ENCODE peak calls at places on chromosome 15, in nine cellular contexts. One of them, this sample, is unnamed.

GRCh38 chr15:58332676-58333400 is 99.0 kb upstream of the LIPC start:
- DNase-seq in heart right ventricle: no peak
- DNase-seq in AG09309: peak
- DNase-seq in mucosa of descending colon: no peak
- DNase-seq in mesothelial cell of epicardium: no peak
- DNase-seq in endodermal cell: no peak
- DNase-seq in CD8-positive, alpha-beta T cell: no peak
- DNase-seq in PC-9: peak
- DNase-seq in choroid plexus epithelial cell: peak
- DNase-seq in this sample: no peak

GRCh38 chr15:70447927-70448698 is 315.2 kb downstream of the UACA start:
- DNase-seq in heart right ventricle: peak
- DNase-seq in AG09309: no peak
- DNase-seq in mucosa of descending colon: peak
- DNase-seq in mesothelial cell of epicardium: peak
- DNase-seq in endodermal cell: no peak
- DNase-seq in CD8-positive, alpha-beta T cell: peak
- DNase-seq in PC-9: no peak
- DNase-seq in choroid plexus epithelial cell: no peak
- DNase-seq in this sample: no peak

GRCh38 chr15:98853593-98854420 is 153.8 kb downstream of the PGPEP1L start:
- DNase-seq in heart right ventricle: no peak
- DNase-seq in AG09309: no peak
- DNase-seq in mucosa of descending colon: no peak
- DNase-seq in mesothelial cell of epicardium: no peak
- DNase-seq in endodermal cell: peak
- DNase-seq in CD8-positive, alpha-beta T cell: no peak
- DNase-seq in PC-9: peak
- DNase-seq in choroid plexus epithelial cell: peak
- DNase-seq in this sample: no peak

GRCh38 chr15:47339800-47340575 is 377.3 kb upstream of the SEMA6D start:
- DNase-seq in heart right ventricle: no peak
- DNase-seq in AG09309: no peak
- DNase-seq in mucosa of descending colon: no peak
- DNase-seq in mesothelial cell of epicardium: no peak
- DNase-seq in endodermal cell: no peak
- DNase-seq in CD8-positive, alpha-beta T cell: no peak
- DNase-seq in PC-9: no peak
- DNase-seq in choroid plexus epithelial cell: peak
- DNase-seq in this sample: no peak

GRCh38 chr15:67242665-67243064 is 11.8 kb downstream of the AAGAB start:
- DNase-seq in heart right ventricle: no peak
- DNase-seq in AG09309: peak
- DNase-seq in mucosa of descending colon: no peak
- DNase-seq in mesothelial cell of epicardium: no peak
- DNase-seq in endodermal cell: no peak
- DNase-seq in CD8-positive, alpha-beta T cell: no peak
- DNase-seq in PC-9: no peak
- DNase-seq in choroid plexus epithelial cell: peak
- DNase-seq in this sample: no peak

GRCh38 chr15:66578286-66578875 is 12.6 kb upstream of the LCTL start:
- DNase-seq in heart right ventricle: no peak
- DNase-seq in AG09309: no peak
- DNase-seq in mucosa of descending colon: no peak
- DNase-seq in mesothelial cell of epicardium: no peak
- DNase-seq in endodermal cell: no peak
- DNase-seq in CD8-positive, alpha-beta T cell: no peak
- DNase-seq in PC-9: peak
- DNase-seq in choroid plexus epithelial cell: peak
- DNase-seq in this sample: no peak

GRCh38 chr15:50257924-50258323 is 7.6 kb downstream of the HDC start:
- DNase-seq in heart right ventricle: no peak
- DNase-seq in AG09309: peak
- DNase-seq in mucosa of descending colon: no peak
- DNase-seq in mesothelial cell of epicardium: no peak
- DNase-seq in endodermal cell: no peak
- DNase-seq in CD8-positive, alpha-beta T cell: no peak
- DNase-seq in PC-9: peak
- DNase-seq in choroid plexus epithelial cell: peak
- DNase-seq in this sample: no peak

GRCh38 chr15:65927545-65927944 is 58.3 kb downstream of the RAB11A start:
- DNase-seq in heart right ventricle: no peak
- DNase-seq in AG09309: no peak
- DNase-seq in mucosa of descending colon: no peak
- DNase-seq in mesothelial cell of epicardium: no peak
- DNase-seq in endodermal cell: peak
- DNase-seq in CD8-positive, alpha-beta T cell: no peak
- DNase-seq in PC-9: no peak
- DNase-seq in choroid plexus epithelial cell: no peak
- DNase-seq in this sample: no peak

GRCh38 chr15:46242935-46243334 is 608.1 kb downstream of the SQOR start:
- DNase-seq in heart right ventricle: no peak
- DNase-seq in AG09309: no peak
- DNase-seq in mucosa of descending colon: no peak
- DNase-seq in mesothelial cell of epicardium: no peak
- DNase-seq in endodermal cell: no peak
- DNase-seq in CD8-positive, alpha-beta T cell: no peak
- DNase-seq in PC-9: no peak
- DNase-seq in choroid plexus epithelial cell: no peak
- DNase-seq in this sample: no peak

GRCh38 chr15:77607111-77607893 is 25.4 kb downstream of the LINGO1 start:
- DNase-seq in heart right ventricle: peak
- DNase-seq in AG09309: no peak
- DNase-seq in mucosa of descending colon: peak
- DNase-seq in mesothelial cell of epicardium: no peak
- DNase-seq in endodermal cell: peak
- DNase-seq in CD8-positive, alpha-beta T cell: no peak
- DNase-seq in PC-9: no peak
- DNase-seq in choroid plexus epithelial cell: peak
- DNase-seq in this sample: peak

GRCh38 chr15:95574053-95574452 is 756.4 kb upstream of the NR2F2 start:
- DNase-seq in heart right ventricle: no peak
- DNase-seq in AG09309: no peak
- DNase-seq in mucosa of descending colon: no peak
- DNase-seq in mesothelial cell of epicardium: no peak
- DNase-seq in endodermal cell: no peak
- DNase-seq in CD8-positive, alpha-beta T cell: no peak
- DNase-seq in PC-9: no peak
- DNase-seq in choroid plexus epithelial cell: peak
- DNase-seq in this sample: no peak

GRCh38 chr15:60372223-60372622 is 25.6 kb downstream of the ANXA2 start:
- DNase-seq in heart right ventricle: no peak
- DNase-seq in AG09309: no peak
- DNase-seq in mucosa of descending colon: no peak
- DNase-seq in mesothelial cell of epicardium: no peak
- DNase-seq in endodermal cell: peak
- DNase-seq in CD8-positive, alpha-beta T cell: no peak
- DNase-seq in PC-9: no peak
- DNase-seq in choroid plexus epithelial cell: no peak
- DNase-seq in this sample: no peak

DNA sequence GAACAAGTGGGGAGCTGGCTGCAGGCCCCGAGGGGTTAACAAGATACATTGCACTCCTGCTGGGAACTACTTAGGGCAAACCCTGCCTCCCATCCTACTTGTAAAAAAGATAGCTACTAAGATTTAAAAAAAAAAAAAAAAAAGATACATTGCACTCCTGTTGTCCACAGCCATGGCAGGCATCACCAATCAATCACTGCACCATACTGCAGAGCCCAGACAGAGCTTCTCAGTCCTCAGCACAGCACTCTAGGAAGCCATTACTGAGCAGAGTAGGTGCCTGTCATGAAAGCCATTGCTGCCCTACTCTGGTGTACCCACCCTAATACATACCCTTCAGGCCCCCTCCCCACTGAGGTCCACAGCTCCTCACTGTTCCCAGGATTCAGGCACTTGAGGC is 64.8 kb downstream of the RASGRF1 start:
- DNase-seq in heart right ventricle: no peak
- DNase-seq in AG09309: no peak
- DNase-seq in mucosa of descending colon: no peak
- DNase-seq in mesothelial cell of epicardium: no peak
- DNase-seq in endodermal cell: no peak
- DNase-seq in CD8-positive, alpha-beta T cell: no peak
- DNase-seq in PC-9: no peak
- DNase-seq in choroid plexus epithelial cell: no peak
- DNase-seq in this sample: no peak
- TF ChIP-seq CTCF in heart right ventricle: no peak
- TF ChIP-seq CTCF in AG09309: no peak
- TF ChIP-seq CTCF in mucosa of descending colon: no peak
- TF ChIP-seq CTCF in mesothelial cell of epicardium: no peak
- TF ChIP-seq CTCF in endodermal cell: no peak
- TF ChIP-seq CTCF in CD8-positive, alpha-beta T cell: no peak
- TF ChIP-seq CTCF in PC-9: no peak
- TF ChIP-seq CTCF in choroid plexus epithelial cell: no peak
- TF ChIP-seq CTCF in this sample: no peak

GRCh38 chr15:26972636-26973035 is 1.7 kb downstream of the GABRG3 start:
- DNase-seq in heart right ventricle: no peak
- DNase-seq in AG09309: no peak
- DNase-seq in mucosa of descending colon: no peak
- DNase-seq in mesothelial cell of epicardium: no peak
- DNase-seq in endodermal cell: peak
- DNase-seq in CD8-positive, alpha-beta T cell: no peak
- DNase-seq in PC-9: no peak
- DNase-seq in choroid plexus epithelial cell: no peak
- DNase-seq in this sample: no peak

GRCh38 chr15:26970712-26971210 is at the start of gene GABRG3:
- DNase-seq in heart right ventricle: no peak
- DNase-seq in AG09309: no peak
- DNase-seq in mucosa of descending colon: no peak
- DNase-seq in mesothelial cell of epicardium: no peak
- DNase-seq in endodermal cell: peak
- DNase-seq in CD8-positive, alpha-beta T cell: no peak
- DNase-seq in PC-9: no peak
- DNase-seq in choroid plexus epithelial cell: no peak
- DNase-seq in this sample: peak

GRCh38 chr15:26971303-26972018 is 480 bp downstream of the GABRG3 start:
- DNase-seq in heart right ventricle: no peak
- DNase-seq in AG09309: no peak
- DNase-seq in mucosa of descending colon: no peak
- DNase-seq in mesothelial cell of epicardium: no peak
- DNase-seq in endodermal cell: peak
- DNase-seq in CD8-positive, alpha-beta T cell: no peak
- DNase-seq in PC-9: no peak
- DNase-seq in choroid plexus epithelial cell: no peak
- DNase-seq in this sample: peak

GRCh38 chr15:26974120-26974780 is 3.3 kb downstream of the GABRG3 start:
- DNase-seq in heart right ventricle: no peak
- DNase-seq in AG09309: no peak
- DNase-seq in mucosa of descending colon: no peak
- DNase-seq in mesothelial cell of epicardium: no peak
- DNase-seq in endodermal cell: peak
- DNase-seq in CD8-positive, alpha-beta T cell: no peak
- DNase-seq in PC-9: no peak
- DNase-seq in choroid plexus epithelial cell: peak
- DNase-seq in this sample: no peak
- TF ChIP-seq CTCF in heart right ventricle: no peak
- TF ChIP-seq CTCF in AG09309: no peak
- TF ChIP-seq CTCF in mucosa of descending colon: no peak
- TF ChIP-seq CTCF in mesothelial cell of epicardium: peak
- TF ChIP-seq CTCF in endodermal cell: peak
- TF ChIP-seq CTCF in CD8-positive, alpha-beta T cell: no peak
- TF ChIP-seq CTCF in PC-9: peak
- TF ChIP-seq CTCF in choroid plexus epithelial cell: peak
- TF ChIP-seq CTCF in this sample: peak

GRCh38 chr15:68885070-68885469 is 45.3 kb upstream of the SPESP1 start:
- DNase-seq in heart right ventricle: no peak
- DNase-seq in AG09309: peak
- DNase-seq in mucosa of descending colon: no peak
- DNase-seq in mesothelial cell of epicardium: peak
- DNase-seq in endodermal cell: peak
- DNase-seq in CD8-positive, alpha-beta T cell: no peak
- DNase-seq in PC-9: peak
- DNase-seq in choroid plexus epithelial cell: peak
- DNase-seq in this sample: no peak

GRCh38 chr15:68894208-68894607 is 36.1 kb upstream of the SPESP1 start:
- DNase-seq in heart right ventricle: no peak
- DNase-seq in AG09309: no peak
- DNase-seq in mucosa of descending colon: no peak
- DNase-seq in mesothelial cell of epicardium: no peak
- DNase-seq in endodermal cell: no peak
- DNase-seq in CD8-positive, alpha-beta T cell: no peak
- DNase-seq in PC-9: no peak
- DNase-seq in choroid plexus epithelial cell: no peak
- DNase-seq in this sample: no peak

GRCh38 chr15:68887120-68887519 is 43.2 kb upstream of the SPESP1 start:
- DNase-seq in heart right ventricle: no peak
- DNase-seq in AG09309: no peak
- DNase-seq in mucosa of descending colon: no peak
- DNase-seq in mesothelial cell of epicardium: no peak
- DNase-seq in endodermal cell: no peak
- DNase-seq in CD8-positive, alpha-beta T cell: no peak
- DNase-seq in PC-9: no peak
- DNase-seq in choroid plexus epithelial cell: no peak
- DNase-seq in this sample: no peak

GRCh38 chr15:68888419-68888818 is 41.9 kb upstream of the SPESP1 start:
- DNase-seq in heart right ventricle: no peak
- DNase-seq in AG09309: no peak
- DNase-seq in mucosa of descending colon: no peak
- DNase-seq in mesothelial cell of epicardium: no peak
- DNase-seq in endodermal cell: peak
- DNase-seq in CD8-positive, alpha-beta T cell: no peak
- DNase-seq in PC-9: no peak
- DNase-seq in choroid plexus epithelial cell: no peak
- DNase-seq in this sample: peak
- TF ChIP-seq CTCF in heart right ventricle: no peak
- TF ChIP-seq CTCF in AG09309: no peak
- TF ChIP-seq CTCF in mucosa of descending colon: no peak
- TF ChIP-seq CTCF in mesothelial cell of epicardium: no peak
- TF ChIP-seq CTCF in endodermal cell: no peak
- TF ChIP-seq CTCF in CD8-positive, alpha-beta T cell: no peak
- TF ChIP-seq CTCF in PC-9: no peak
- TF ChIP-seq CTCF in choroid plexus epithelial cell: no peak
- TF ChIP-seq CTCF in this sample: no peak

GRCh38 chr15:52329150-52329549 is 33.5 kb upstream of the MYO5C start:
- DNase-seq in heart right ventricle: no peak
- DNase-seq in AG09309: no peak
- DNase-seq in mucosa of descending colon: no peak
- DNase-seq in mesothelial cell of epicardium: no peak
- DNase-seq in endodermal cell: no peak
- DNase-seq in CD8-positive, alpha-beta T cell: no peak
- DNase-seq in PC-9: no peak
- DNase-seq in choroid plexus epithelial cell: no peak
- DNase-seq in this sample: no peak

GRCh38 chr15:52328680-52329079 is 33.1 kb upstream of the MYO5C start:
- DNase-seq in heart right ventricle: no peak
- DNase-seq in AG09309: no peak
- DNase-seq in mucosa of descending colon: no peak
- DNase-seq in mesothelial cell of epicardium: no peak
- DNase-seq in endodermal cell: no peak
- DNase-seq in CD8-positive, alpha-beta T cell: no peak
- DNase-seq in PC-9: no peak
- DNase-seq in choroid plexus epithelial cell: no peak
- DNase-seq in this sample: no peak

GRCh38 chr15:52329980-52330379 is 34.4 kb upstream of the MYO5C start:
- DNase-seq in heart right ventricle: no peak
- DNase-seq in AG09309: no peak
- DNase-seq in mucosa of descending colon: no peak
- DNase-seq in mesothelial cell of epicardium: no peak
- DNase-seq in endodermal cell: no peak
- DNase-seq in CD8-positive, alpha-beta T cell: no peak
- DNase-seq in PC-9: no peak
- DNase-seq in choroid plexus epithelial cell: no peak
- DNase-seq in this sample: no peak

GRCh38 chr15:52334491-52335160 is 39.0 kb upstream of the MYO5C start:
- DNase-seq in heart right ventricle: no peak
- DNase-seq in AG09309: no peak
- DNase-seq in mucosa of descending colon: no peak
- DNase-seq in mesothelial cell of epicardium: no peak
- DNase-seq in endodermal cell: no peak
- DNase-seq in CD8-positive, alpha-beta T cell: no peak
- DNase-seq in PC-9: peak
- DNase-seq in choroid plexus epithelial cell: peak
- DNase-seq in this sample: no peak

GRCh38 chr15:52331490-52332240 is 36.1 kb upstream of the MYO5C start:
- DNase-seq in heart right ventricle: no peak
- DNase-seq in AG09309: no peak
- DNase-seq in mucosa of descending colon: no peak
- DNase-seq in mesothelial cell of epicardium: no peak
- DNase-seq in endodermal cell: peak
- DNase-seq in CD8-positive, alpha-beta T cell: no peak
- DNase-seq in PC-9: peak
- DNase-seq in choroid plexus epithelial cell: peak
- DNase-seq in this sample: no peak
- TF ChIP-seq CTCF in heart right ventricle: peak
- TF ChIP-seq CTCF in AG09309: peak
- TF ChIP-seq CTCF in mucosa of descending colon: no peak
- TF ChIP-seq CTCF in mesothelial cell of epicardium: no peak
- TF ChIP-seq CTCF in endodermal cell: peak
- TF ChIP-seq CTCF in CD8-positive, alpha-beta T cell: peak
- TF ChIP-seq CTCF in PC-9: peak
- TF ChIP-seq CTCF in choroid plexus epithelial cell: peak
- TF ChIP-seq CTCF in this sample: no peak

This sample was measured in glutamatergic neuron.